ENCODE peak calls at places on chromosomes 6 and 20, in seven cellular contexts. One of them, this sample, is unnamed.

GRCh38 chr6:127749095-127749494 is 151.8 kb downstream of the THEMIS start:
- DNase-seq in A549: no peak
- DNase-seq in sigmoid colon: no peak
- DNase-seq in HCT116: no peak
- DNase-seq in stomach: no peak
- DNase-seq in transverse colon: no peak
- DNase-seq in IMR-90: peak; percentile 63
- DNase-seq in this sample: no peak

GRCh38 chr6:43695967-43696291 is 8.3 kb upstream of the MRPS18A start:
- DNase-seq in sigmoid colon: no peak
- DNase-seq in stomach: no peak
- DNase-seq in A549: no peak
- DNase-seq in transverse colon: no peak
- DNase-seq in IMR-90: peak; percentile 61
- DNase-seq in HCT116: no peak
- DNase-seq in this sample: no peak

GRCh38 chr20:44198872-44199271 is 11.7 kb downstream of the OSER1 start:
- DNase-seq in transverse colon: no peak
- DNase-seq in stomach: no peak
- DNase-seq in IMR-90: no peak
- DNase-seq in sigmoid colon: no peak
- DNase-seq in A549: no peak
- DNase-seq in HCT116: no peak
- DNase-seq in this sample: no peak

GRCh38 chr20:58481541-58482021 is 33.6 kb downstream of the APCDD1L start:
- DNase-seq in sigmoid colon: no peak
- DNase-seq in IMR-90: no peak
- DNase-seq in stomach: peak; percentile 42
- DNase-seq in A549: no peak
- DNase-seq in transverse colon: peak; percentile 59
- DNase-seq in HCT116: peak; percentile 27
- DNase-seq in this sample: no peak

GRCh38 chr6:57222684-57223077 is 574 bp upstream of the RAB23 start:
- DNase-seq in transverse colon: no peak
- DNase-seq in sigmoid colon: no peak
- DNase-seq in A549: no peak
- DNase-seq in HCT116: no peak
- DNase-seq in stomach: no peak
- DNase-seq in IMR-90: no peak
- DNase-seq in this sample: no peak

GRCh38 chr20:6711950-6712634 is 55.4 kb upstream of the BMP2 start:
- DNase-seq in A549: no peak
- DNase-seq in transverse colon: peak; percentile 54
- DNase-seq in IMR-90: no peak
- DNase-seq in stomach: peak; percentile 77
- DNase-seq in HCT116: no peak
- DNase-seq in sigmoid colon: peak; percentile 67
- DNase-seq in this sample: peak; percentile 74

GRCh38 chr6:21115111-21115510 is 478.4 kb upstream of the SOX4 start:
- DNase-seq in HCT116: no peak
- DNase-seq in IMR-90: peak; percentile 42
- DNase-seq in sigmoid colon: no peak
- DNase-seq in stomach: no peak
- DNase-seq in transverse colon: no peak
- DNase-seq in A549: no peak
- DNase-seq in this sample: peak; percentile 17

GRCh38 chr6:53418288-53418687 is 69.5 kb upstream of the ELOVL5 start:
- DNase-seq in sigmoid colon: no peak
- DNase-seq in A549: no peak
- DNase-seq in transverse colon: no peak
- DNase-seq in stomach: no peak
- DNase-seq in IMR-90: no peak
- DNase-seq in HCT116: no peak
- DNase-seq in this sample: no peak

GRCh38 chr6:41895300-41896233 is at the start of gene USP49:
- DNase-seq in A549: peak; percentile 78
- DNase-seq in sigmoid colon: peak; percentile 94
- DNase-seq in transverse colon: peak; percentile 91
- DNase-seq in HCT116: peak; percentile 45
- DNase-seq in stomach: peak; percentile 91
- DNase-seq in IMR-90: peak; percentile 87
- DNase-seq in this sample: peak; percentile 89

GRCh38 chr20:47040506-47041125 is 146.0 kb downstream of the EYA2 start:
- DNase-seq in HCT116: no peak
- DNase-seq in transverse colon: no peak
- DNase-seq in IMR-90: no peak
- DNase-seq in sigmoid colon: no peak
- DNase-seq in stomach: no peak
- DNase-seq in A549: no peak
- DNase-seq in this sample: no peak
- H3K4me1 ChIP-seq in HCT116: no peaks in the 10 kb centered on the region
- H3K4me1 ChIP-seq in transverse colon: no peaks in the 10 kb centered on the region
- H3K4me1 ChIP-seq in IMR-90: peaks cover 6% of the 10 kb centered on the region
- H3K4me1 ChIP-seq in sigmoid colon: no peaks in the 10 kb centered on the region
- H3K4me1 ChIP-seq in stomach: peaks cover 7% of the 10 kb centered on the region
- H3K4me1 ChIP-seq in A549: no peaks in the 10 kb centered on the region
- H3K4me1 ChIP-seq in this sample: no peaks in the 10 kb centered on the region

DNA sequence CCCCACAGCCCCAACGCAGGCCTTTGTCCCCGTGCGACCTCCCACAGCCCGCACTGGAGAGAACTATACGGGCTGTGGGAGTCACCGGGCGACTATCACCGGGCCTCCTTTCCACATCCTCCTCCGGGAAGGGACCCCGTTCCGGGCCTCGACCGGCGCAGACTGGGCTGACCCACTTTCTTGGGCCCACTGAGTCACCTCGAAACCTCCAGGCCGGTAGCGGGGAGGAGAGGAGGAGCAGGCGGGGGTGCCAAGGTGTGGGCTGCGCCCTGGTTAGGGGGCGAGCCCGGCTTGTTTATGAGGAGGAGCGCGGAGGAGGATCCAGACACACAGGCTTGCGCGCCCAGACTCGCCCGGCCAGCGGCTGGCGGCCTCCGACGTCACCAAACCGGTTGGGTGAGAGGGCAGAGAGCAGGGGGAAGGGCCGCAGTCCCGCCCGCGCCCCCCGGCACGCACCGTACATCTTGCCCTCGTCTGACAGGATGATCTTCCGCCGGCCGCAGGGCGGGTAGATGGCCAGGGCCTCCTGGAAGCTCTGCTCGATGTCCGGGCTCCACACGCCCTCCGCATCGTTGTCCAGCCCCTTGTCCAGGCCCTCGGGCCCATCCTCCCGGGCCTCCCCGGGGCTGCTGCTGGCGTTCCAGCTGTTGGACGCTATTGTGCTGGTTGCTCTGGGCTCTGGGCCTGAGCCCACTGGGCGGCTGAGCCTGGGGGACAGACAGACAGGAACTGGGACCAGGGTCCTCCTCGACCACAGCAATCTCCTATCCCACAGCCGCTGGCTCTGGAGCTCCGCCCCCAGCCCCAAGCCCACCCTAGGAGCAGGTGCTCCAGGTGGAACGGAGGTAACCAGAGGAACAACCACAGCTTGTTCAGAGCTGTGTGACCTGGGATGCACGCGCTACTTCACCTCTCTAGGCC is 10.6 kb downstream of the TEAD3 start:
- DNase-seq in stomach: peak; percentile 86
- DNase-seq in IMR-90: no peak
- DNase-seq in HCT116: no peak
- DNase-seq in A549: no peak
- DNase-seq in sigmoid colon: peak; percentile 86
- DNase-seq in transverse colon: peak; percentile 92
- DNase-seq in this sample: peak; percentile 68
- TF ChIP-seq POLR2A in stomach: no peak
- TF ChIP-seq POLR2A in IMR-90: no peak
- TF ChIP-seq POLR2A in HCT116: no peak
- TF ChIP-seq POLR2A in A549: no peak
- TF ChIP-seq POLR2A in sigmoid colon: no peak
- TF ChIP-seq POLR2A in transverse colon: peak; percentile 70
- TF ChIP-seq POLR2A in this sample: peak; percentile 17

GRCh38 chr20:24112360-24112759 is 123.8 kb upstream of the GGTLC1 start:
- DNase-seq in sigmoid colon: no peak
- DNase-seq in HCT116: no peak
- DNase-seq in stomach: no peak
- DNase-seq in transverse colon: no peak
- DNase-seq in IMR-90: no peak
- DNase-seq in A549: no peak
- DNase-seq in this sample: no peak

GRCh38 chr20:24118781-24119175 is 130.2 kb upstream of the GGTLC1 start:
- DNase-seq in HCT116: no peak
- DNase-seq in IMR-90: no peak
- DNase-seq in transverse colon: no peak
- DNase-seq in stomach: no peak
- DNase-seq in A549: peak; percentile 13
- DNase-seq in sigmoid colon: peak; percentile 66
- DNase-seq in this sample: no peak

GRCh38 chr20:24116611-24117010 is 128.0 kb upstream of the GGTLC1 start:
- DNase-seq in A549: no peak
- DNase-seq in HCT116: no peak
- DNase-seq in stomach: no peak
- DNase-seq in sigmoid colon: no peak
- DNase-seq in IMR-90: no peak
- DNase-seq in transverse colon: no peak
- DNase-seq in this sample: no peak

GRCh38 chr20:24117386-24117785 is 128.8 kb upstream of the GGTLC1 start:
- DNase-seq in A549: no peak
- DNase-seq in stomach: no peak
- DNase-seq in transverse colon: no peak
- DNase-seq in HCT116: no peak
- DNase-seq in sigmoid colon: no peak
- DNase-seq in IMR-90: no peak
- DNase-seq in this sample: no peak

GRCh38 chr20:24118096-24118780 is 129.7 kb upstream of the GGTLC1 start:
- DNase-seq in HCT116: no peak
- DNase-seq in A549: no peak
- DNase-seq in transverse colon: no peak
- DNase-seq in IMR-90: peak; percentile 15
- DNase-seq in sigmoid colon: peak; percentile 56
- DNase-seq in stomach: no peak
- DNase-seq in this sample: no peak
- H3K4me1 ChIP-seq in HCT116: no peaks in the 10 kb centered on the region
- H3K4me1 ChIP-seq in A549: peaks cover 15% of the 10 kb centered on the region
- H3K4me1 ChIP-seq in transverse colon: peaks cover 15% of the 10 kb centered on the region
- H3K4me1 ChIP-seq in IMR-90: no peaks in the 10 kb centered on the region
- H3K4me1 ChIP-seq in sigmoid colon: peaks cover 18% of the 10 kb centered on the region
- H3K4me1 ChIP-seq in stomach: peaks cover 21% of the 10 kb centered on the region
- H3K4me1 ChIP-seq in this sample: peaks cover 6% of the 10 kb centered on the region

GRCh38 chr6:136511921-136512320 is 38.3 kb downstream of the MAP7 start:
- DNase-seq in transverse colon: no peak
- DNase-seq in stomach: peak; percentile 82
- DNase-seq in A549: no peak
- DNase-seq in sigmoid colon: no peak
- DNase-seq in IMR-90: no peak
- DNase-seq in HCT116: no peak
- DNase-seq in this sample: peak; percentile 73
- TF ChIP-seq POLR2A in transverse colon: no peak
- TF ChIP-seq POLR2A in stomach: no peak
- TF ChIP-seq POLR2A in A549: no peak
- TF ChIP-seq POLR2A in sigmoid colon: no peak
- TF ChIP-seq POLR2A in IMR-90: no peak
- TF ChIP-seq POLR2A in HCT116: no peak
- TF ChIP-seq POLR2A in this sample: no peak

GRCh38 chr6:7147051-7147671 is 39.4 kb downstream of the RREB1 start:
- DNase-seq in A549: no peak
- DNase-seq in IMR-90: no peak
- DNase-seq in HCT116: no peak
- DNase-seq in stomach: no peak
- DNase-seq in sigmoid colon: no peak
- DNase-seq in transverse colon: no peak
- DNase-seq in this sample: peak; percentile 26

GRCh38 chr6:7146079-7146828 is 38.5 kb downstream of the RREB1 start:
- DNase-seq in IMR-90: peak; percentile 80
- DNase-seq in HCT116: no peak
- DNase-seq in stomach: peak; percentile 76
- DNase-seq in transverse colon: peak; percentile 77
- DNase-seq in A549: no peak
- DNase-seq in sigmoid colon: peak; percentile 85
- DNase-seq in this sample: peak; percentile 78

GRCh38 chr6:7143161-7143974 is 35.6 kb downstream of the RREB1 start:
- DNase-seq in sigmoid colon: no peak
- DNase-seq in A549: no peak
- DNase-seq in HCT116: no peak
- DNase-seq in IMR-90: no peak
- DNase-seq in stomach: no peak
- DNase-seq in transverse colon: no peak
- DNase-seq in this sample: peak; percentile 41

GRCh38 chr6:7145269-7146078 is 37.7 kb downstream of the RREB1 start:
- DNase-seq in HCT116: no peak
- DNase-seq in stomach: peak; percentile 56
- DNase-seq in sigmoid colon: no peak
- DNase-seq in A549: no peak
- DNase-seq in transverse colon: peak; percentile 49
- DNase-seq in IMR-90: no peak
- DNase-seq in this sample: peak; percentile 57

GRCh38 chr6:7144810-7145209 is 37.0 kb downstream of the RREB1 start:
- DNase-seq in stomach: no peak
- DNase-seq in A549: no peak
- DNase-seq in transverse colon: no peak
- DNase-seq in HCT116: no peak
- DNase-seq in sigmoid colon: no peak
- DNase-seq in IMR-90: no peak
- DNase-seq in this sample: no peak
- H3K4me1 ChIP-seq in stomach: peaks cover 94% of the 10 kb centered on the region
- H3K4me1 ChIP-seq in A549: peaks cover 74% of the 10 kb centered on the region
- H3K4me1 ChIP-seq in transverse colon: peaks cover 83% of the 10 kb centered on the region
- H3K4me1 ChIP-seq in HCT116: peaks cover 24% of the 10 kb centered on the region
- H3K4me1 ChIP-seq in sigmoid colon: peaks cover 60% of the 10 kb centered on the region
- H3K4me1 ChIP-seq in IMR-90: peaks cover 34% of the 10 kb centered on the region
- H3K4me1 ChIP-seq in this sample: peaks cover 92% of the 10 kb centered on the region

This sample was measured in body of pancreas.